ENCODE peak calls at places on chromosomes 3 and 15, in four cellular contexts. One of them, this sample, is unnamed.

GRCh38 chr3:22713936-22714335 is 489.2 kb upstream of the UBE2E2 start:
- DNase-seq in frontal cortex: no peak
- DNase-seq in ELF-1: no peak
- DNase-seq in neuronal stem cell: no peak
- DNase-seq in this sample: no peak

GRCh38 chr3:181725830-181726229 is 14.1 kb downstream of the SOX2 start:
- DNase-seq in frontal cortex: no peak
- DNase-seq in ELF-1: no peak
- DNase-seq in neuronal stem cell: no peak
- DNase-seq in this sample: no peak

GRCh38 chr3:86774082-86774691 is 216.8 kb downstream of the VGLL3 start:
- DNase-seq in frontal cortex: peak
- DNase-seq in ELF-1: no peak
- DNase-seq in neuronal stem cell: no peak
- DNase-seq in this sample: no peak

GRCh38 chr15:57335326-57336118 is 40.8 kb upstream of the CGNL1 start:
- DNase-seq in frontal cortex: no peak
- DNase-seq in ELF-1: no peak
- DNase-seq in neuronal stem cell: no peak
- DNase-seq in this sample: no peak

GRCh38 chr3:13229291-13229949 is 156.2 kb upstream of the IQSEC1 start:
- DNase-seq in frontal cortex: no peak
- DNase-seq in ELF-1: peak
- DNase-seq in neuronal stem cell: no peak
- DNase-seq in this sample: peak

GRCh38 chr3:150379469-150379868 is 28.6 kb upstream of the TSC22D2 start:
- DNase-seq in frontal cortex: no peak
- DNase-seq in ELF-1: no peak
- DNase-seq in neuronal stem cell: no peak
- DNase-seq in this sample: no peak

GRCh38 chr3:187920871-187921270 is 175.6 kb upstream of the BCL6 start:
- DNase-seq in frontal cortex: no peak
- DNase-seq in ELF-1: no peak
- DNase-seq in neuronal stem cell: no peak
- DNase-seq in this sample: no peak

GRCh38 chr15:48712546-48712945 is 67.0 kb upstream of the FBN1 start:
- DNase-seq in frontal cortex: no peak
- DNase-seq in ELF-1: no peak
- DNase-seq in neuronal stem cell: no peak
- DNase-seq in this sample: no peak

GRCh38 chr15:82642656-82643055 is 4.5 kb downstream of the CPEB1 start:
- DNase-seq in frontal cortex: no peak
- DNase-seq in ELF-1: no peak
- DNase-seq in neuronal stem cell: no peak
- DNase-seq in this sample: no peak

GRCh38 chr3:67976683-67977082 is 322.3 kb upstream of the SUCLG2 start:
- DNase-seq in frontal cortex: no peak
- DNase-seq in ELF-1: no peak
- DNase-seq in neuronal stem cell: no peak
- DNase-seq in this sample: no peak

GRCh38 chr15:67863442-67863987 is 23.7 kb upstream of the RNU6-1 start:
- DNase-seq in frontal cortex: peak
- DNase-seq in ELF-1: peak
- DNase-seq in neuronal stem cell: peak
- DNase-seq in this sample: peak

GRCh38 chr15:48641416-48641815 is 4.1 kb downstream of the FBN1 start:
- DNase-seq in frontal cortex: no peak
- DNase-seq in ELF-1: no peak
- DNase-seq in neuronal stem cell: no peak
- DNase-seq in this sample: no peak

GRCh38 chr15:72197045-72197459 is 535 bp downstream of the GRAMD2A start:
- DNase-seq in frontal cortex: no peak
- DNase-seq in ELF-1: peak
- DNase-seq in neuronal stem cell: no peak
- DNase-seq in this sample: no peak

GRCh38 chr3:182325213-182325941 is 467.9 kb upstream of the ATP11B start:
- DNase-seq in frontal cortex: no peak
- DNase-seq in ELF-1: no peak
- DNase-seq in neuronal stem cell: no peak
- DNase-seq in this sample: no peak

GRCh38 chr15:67685008-67685599 is 140.2 kb upstream of the SKOR1 start:
- DNase-seq in frontal cortex: no peak
- DNase-seq in ELF-1: no peak
- DNase-seq in neuronal stem cell: peak
- DNase-seq in this sample: no peak

GRCh38 chr3:8451696-8452095 is 49.9 kb upstream of the LMCD1 start:
- DNase-seq in frontal cortex: no peak
- DNase-seq in ELF-1: no peak
- DNase-seq in neuronal stem cell: no peak
- DNase-seq in this sample: no peak

GRCh38 chr3:52291508-52292181 is 4.0 kb downstream of the GLYCTK start:
- DNase-seq in frontal cortex: no peak
- DNase-seq in ELF-1: no peak
- DNase-seq in neuronal stem cell: no peak
- DNase-seq in this sample: no peak

GRCh38 chr15:70535071-70535954 is 228.0 kb downstream of the UACA start:
- DNase-seq in frontal cortex: no peak
- DNase-seq in ELF-1: no peak
- DNase-seq in neuronal stem cell: no peak
- DNase-seq in this sample: no peak

GRCh38 chr15:43550527-43551363 is 33.3 kb downstream of the MAP1A start:
- DNase-seq in frontal cortex: no peak
- DNase-seq in ELF-1: no peak
- DNase-seq in neuronal stem cell: no peak
- DNase-seq in this sample: no peak

GRCh38 chr3:11411956-11412355 is 139.8 kb downstream of the ATG7 start:
- DNase-seq in frontal cortex: no peak
- DNase-seq in ELF-1: no peak
- DNase-seq in neuronal stem cell: no peak
- DNase-seq in this sample: no peak

GRCh38 chr3:13782501-13782900 is 97.4 kb downstream of the WNT7A start:
- DNase-seq in frontal cortex: no peak
- DNase-seq in ELF-1: no peak
- DNase-seq in neuronal stem cell: no peak
- DNase-seq in this sample: no peak

GRCh38 chr15:85667491-85668424 is 127.0 kb downstream of the KLHL25 start:
- DNase-seq in frontal cortex: peak
- DNase-seq in ELF-1: no peak
- DNase-seq in neuronal stem cell: no peak
- DNase-seq in this sample: no peak

GRCh38 chr3:54654776-54655175 is 273.1 kb downstream of the LRTM1 start:
- DNase-seq in frontal cortex: no peak
- DNase-seq in ELF-1: no peak
- DNase-seq in neuronal stem cell: no peak
- DNase-seq in this sample: no peak

GRCh38 chr15:60373745-60374144 is 24.0 kb downstream of the ANXA2 start:
- DNase-seq in frontal cortex: no peak
- DNase-seq in ELF-1: no peak
- DNase-seq in neuronal stem cell: no peak
- DNase-seq in this sample: no peak

GRCh38 chr3:168511428-168512014 is 415.8 kb upstream of the GOLIM4 start:
- DNase-seq in frontal cortex: peak
- DNase-seq in ELF-1: no peak
- DNase-seq in neuronal stem cell: no peak
- DNase-seq in this sample: peak

GRCh38 chr15:93987068-93987467 is 244.3 kb upstream of the MCTP2 start:
- DNase-seq in frontal cortex: no peak
- DNase-seq in ELF-1: no peak
- DNase-seq in neuronal stem cell: no peak
- DNase-seq in this sample: no peak

GRCh38 chr15:94840794-94841587 is 609.6 kb downstream of the MCTP2 start:
- DNase-seq in frontal cortex: no peak
- DNase-seq in ELF-1: no peak
- DNase-seq in neuronal stem cell: no peak
- DNase-seq in this sample: no peak

GRCh38 chr15:68510558-68510957 is 68.2 kb upstream of the CORO2B start:
- DNase-seq in frontal cortex: no peak
- DNase-seq in ELF-1: no peak
- DNase-seq in neuronal stem cell: no peak
- DNase-seq in this sample: no peak

GRCh38 chr15:36334059-36334458 is 245.4 kb upstream of the CDIN1 start:
- DNase-seq in frontal cortex: no peak
- DNase-seq in ELF-1: no peak
- DNase-seq in neuronal stem cell: no peak
- DNase-seq in this sample: peak

GRCh38 chr3:115071122-115071521 is 76.0 kb downstream of the ZBTB20 start:
- DNase-seq in frontal cortex: no peak
- DNase-seq in ELF-1: no peak
- DNase-seq in neuronal stem cell: no peak
- DNase-seq in this sample: no peak

GRCh38 chr15:99411234-99411633 is 154.6 kb upstream of the MEF2A start:
- DNase-seq in frontal cortex: no peak
- DNase-seq in ELF-1: no peak
- DNase-seq in neuronal stem cell: no peak
- DNase-seq in this sample: no peak

GRCh38 chr3:101049532-101049931 is 56.3 kb upstream of the ABI3BP start:
- DNase-seq in frontal cortex: no peak
- DNase-seq in ELF-1: no peak
- DNase-seq in neuronal stem cell: no peak
- DNase-seq in this sample: no peak

GRCh38 chr3:105579439-105579838 is 212.7 kb downstream of the ALCAM start:
- DNase-seq in frontal cortex: no peak
- DNase-seq in ELF-1: no peak
- DNase-seq in neuronal stem cell: no peak
- DNase-seq in this sample: no peak

GRCh38 chr3:128173849-128174248 is 20.6 kb downstream of the EEFSEC start:
- DNase-seq in frontal cortex: no peak
- DNase-seq in ELF-1: peak
- DNase-seq in neuronal stem cell: no peak
- DNase-seq in this sample: no peak